ENCODE peak calls at places on chromosomes 16 and 17, in five cellular contexts. I, W, A, X and B are unnamed samples.
A peak's percentile ranks its signal among the peaks of the same experiment; 100 is the strongest.

GRCh38 chr17:78736526-78737079 is 45.5 kb downstream of the CYTH1 start:
- DNase-seq in A (peak; percentile 19), W (peak; percentile 70), X (peak; percentile 85), I (no peak), B (peak; percentile 61)

GRCh38 chr16:10776280-10776679 is 32.6 kb downstream of the NUBP1 start:
- DNase-seq in I (no peak), X (no peak), A (no peak), W (no peak), B (no peak)

GRCh38 chr16:71552698-71553503 is 24.0 kb downstream of the TAT start:
- DNase-seq in I (peak; percentile 8), W (no peak), X (no peak), A (no peak), B (no peak)

GRCh38 chr16:2475413-2476344 is 752 bp downstream of the TBC1D24 start:
- DNase-seq in X (no peak), I (peak; percentile 36), W (no peak), A (peak; percentile 40), B (no peak)

GRCh38 chr17:77349976-77350830 is 209.4 kb downstream of the SEC14L1 start:
- DNase-seq in A (no peak), I (peak; percentile 65), X (peak; percentile 50), W (no peak), B (no peak)

GRCh38 chr17:78294776-78295175 is 63.3 kb downstream of the TMEM235 start:
- DNase-seq in A (no peak), X (no peak), W (no peak), I (peak; percentile 92), B (no peak)

GRCh38 chr17:75633484-75634375 is 496 bp downstream of the SMIM5 start:
- DNase-seq in I (peak; percentile 93), W (no peak), X (peak; percentile 95), A (peak; percentile 18), B (peak; percentile 34)

GRCh38 chr17:78785011-78785662 is 3.1 kb upstream of the CYTH1 start:
- DNase-seq in I (no peak), X (no peak), W (no peak), A (no peak), B (no peak)

GRCh38 chr16:54986404-54986803 is 55.7 kb downstream of the IRX5 start:
- DNase-seq in I (no peak), X (no peak), A (no peak), W (no peak), B (no peak)

GRCh38 chr17:79269620-79270019 is 195.0 kb downstream of the ENGASE start:
- DNase-seq in W (no peak), A (no peak), I (no peak), X (no peak), B (no peak)

GRCh38 chr17:66762276-66762675 is 72.6 kb upstream of the CACNG5 start:
- DNase-seq in X (no peak), W (no peak), A (no peak), I (no peak), B (no peak)

GRCh38 chr17:59046192-59046591 is 60.5 kb downstream of the TRIM37 start:
- DNase-seq in A (no peak), I (no peak), W (no peak), X (no peak), B (no peak)

GRCh38 chr17:6313835-6314234 is 121.1 kb downstream of the AIPL1 start:
- DNase-seq in X (no peak), A (no peak), I (no peak), W (no peak), B (no peak)

GRCh38 chr17:30251931-30252330 is 16.4 kb upstream of the SLC6A4 start:
- DNase-seq in X (no peak), A (no peak), W (no peak), I (no peak), B (no peak)

GRCh38 chr17:57284583-57284982 is 28.3 kb downstream of the MSI2 start:
- DNase-seq in W (no peak), I (no peak), X (no peak), A (no peak), B (no peak)

GRCh38 chr16:4790871-4791270 is 2.7 kb upstream of the SEPTIN12 start:
- DNase-seq in I (no peak), X (no peak), W (no peak), A (no peak), B (no peak)

GRCh38 chr17:19766421-19767270 is 18.5 kb upstream of the ALDH3A1 start:
- DNase-seq in X (peak; percentile 77), I (peak; percentile 66), A (peak; percentile 54), W (peak; percentile 89), B (peak; percentile 65)

GRCh38 chr17:41870627-41871026 is 5.4 kb upstream of the KLHL11 start:
- DNase-seq in W (no peak), I (no peak), A (no peak), X (no peak), B (no peak)

GRCh38 chr17:57281887-57282653 is 25.7 kb downstream of the MSI2 start:
- DNase-seq in I (no peak), A (no peak), X (no peak), W (peak; percentile 45), B (no peak)

GRCh38 chr16:24036614-24037013 is 200.8 kb downstream of the PRKCB start:
- DNase-seq in I (peak; percentile 60), W (peak; percentile 79), X (no peak), A (peak; percentile 5), B (peak; percentile 19)

GRCh38 chr16:47136101-47136820 is 7.5 kb downstream of the NETO2 start:
- DNase-seq in A (no peak), I (peak; percentile 76), W (no peak), X (no peak), B (no peak)

GRCh38 chr17:31935512-31935911 is 1.3 kb upstream of the SUZ12 start:
- DNase-seq in W (no peak), A (no peak), X (peak; percentile 9), I (no peak), B (no peak)